ENCODE peak calls at places on chromosomes 11 and 22, in seven cellular contexts. T is heart left ventricle, B is heart right ventricle, W is left lung, X is AG04449, P is right lobe of liver, Q is epithelial cell of esophagus. J is an unnamed sample.

GRCh38 chr11:122360875-122361274 is 244.9 kb upstream of the BLID start:
- DNase-seq in Q (no peak), B (no peak), W (no peak), P (no peak), X (no peak), T (no peak), J (no peak)

GRCh38 chr11:76193219-76193618 is 13.1 kb downstream of the WNT11 start:
- DNase-seq in W (no peak), T (no peak), X (no peak), P (no peak), Q (no peak), B (no peak), J (no peak)

GRCh38 chr11:19370100-19370861 is 129.5 kb upstream of the E2F8 start:
- DNase-seq in X (no peak), P (no peak), W (no peak), T (peak), B (no peak), Q (peak), J (no peak)

GRCh38 chr11:102564110-102564509 is 33.6 kb upstream of the MMP7 start:
- DNase-seq in B (no peak), Q (peak), P (no peak), T (no peak), X (peak), W (no peak), J (peak)

GRCh38 chr11:129960216-129961214 is 42.1 kb downstream of the PRDM10 start:
- DNase-seq in P (no peak), Q (peak), B (no peak), X (peak), T (no peak), W (no peak), J (peak)

GRCh38 chr22:33969052-33969451 is 48.8 kb upstream of the LARGE1 start:
- DNase-seq in P (no peak), T (no peak), Q (peak), B (no peak), W (no peak), X (no peak), J (no peak)

GRCh38 chr22:35452351-35452781 is 52.4 kb downstream of the MCM5 start:
- DNase-seq in B (no peak), T (no peak), P (no peak), W (peak), Q (peak), X (no peak), J (no peak)

GRCh38 chr11:74037309-74037708 is 28.4 kb upstream of the UCP3 start:
- DNase-seq in W (no peak), B (no peak), X (no peak), Q (peak), P (no peak), T (no peak), J (no peak)

GRCh38 chr11:130911306-130911705 is 5.0 kb downstream of the SNX19 start:
- DNase-seq in W (no peak), P (no peak), T (no peak), Q (no peak), X (no peak), B (no peak), J (no peak)

GRCh38 chr22:31451709-31452571 is 37.7 kb downstream of the EIF4ENIF1 start:
- DNase-seq in X (peak), T (no peak), P (no peak), B (no peak), Q (peak), W (no peak), J (peak)

GRCh38 chr11:117823941-117824420 is 563 bp downstream of the FXYD2 start:
- DNase-seq in X (no peak), P (peak), Q (no peak), T (peak), W (peak), B (peak), J (no peak)

GRCh38 chr22:32736746-32737145 is 64.8 kb upstream of the TIMP3 start:
- DNase-seq in B (no peak), W (no peak), P (no peak), T (no peak), Q (no peak), X (no peak), J (no peak)

GRCh38 chr11:32949739-32950138 is 57.1 kb downstream of the QSER1 start:
- DNase-seq in Q (no peak), P (no peak), X (no peak), B (no peak), T (no peak), W (no peak), J (no peak)

GRCh38 chr11:10443721-10444120 is 11.3 kb upstream of the AMPD3 start:
- DNase-seq in Q (no peak), W (no peak), T (no peak), B (no peak), X (no peak), P (no peak), J (no peak)

GRCh38 chr11:114399490-114399889 is 821 bp downstream of the C11orf71 start:
- DNase-seq in W (no peak), P (no peak), X (no peak), B (no peak), Q (no peak), T (no peak), J (no peak)

GRCh38 chr11:27914080-27914479 is 193.9 kb downstream of the KIF18A start:
- DNase-seq in W (no peak), X (no peak), Q (peak), T (no peak), B (no peak), P (no peak), J (no peak)

GRCh38 chr22:38982008-38982927 is at the start of gene APOBEC3B:
- DNase-seq in P (peak), W (peak), B (peak), T (peak), X (peak), Q (peak), J (peak)

GRCh38 chr22:26658161-26658560 is 773 bp downstream of the MIAT start:
- DNase-seq in T (no peak), W (no peak), B (no peak), X (no peak), Q (no peak), P (no peak), J (no peak)
- H3K4me3 ChIP-seq in T (peak), W (peak), B (peak), X (peak), Q (no peak), P (no peak), J (peak)

GRCh38 chr22:44360686-44361381 is 48.1 kb upstream of the SHISAL1 start:
- DNase-seq in X (no peak), B (peak), P (peak), Q (peak), W (peak), T (peak), J (peak)
- TF ChIP-seq CTCF in X (peak), B (peak), P (no peak), Q (peak), W (no peak), T (no peak), J (peak)

GRCh38 chr11:94870422-94870821 is 102.3 kb downstream of the AMOTL1 start:
- DNase-seq in T (no peak), W (no peak), P (no peak), B (no peak), X (no peak), Q (no peak), J (no peak)

GRCh38 chr11:94871491-94872185 is 101.7 kb downstream of the CWC15 start:
- DNase-seq in X (no peak), W (no peak), Q (no peak), B (no peak), T (no peak), P (no peak), J (no peak)

GRCh38 chr11:94868468-94868867 is 100.3 kb downstream of the AMOTL1 start:
- DNase-seq in P (no peak), Q (no peak), W (no peak), X (no peak), T (no peak), B (no peak), J (no peak)

GRCh38 chr11:94866936-94867795 is 99.0 kb downstream of the AMOTL1 start:
- DNase-seq in X (no peak), W (no peak), P (no peak), T (no peak), Q (no peak), B (no peak), J (no peak)

GRCh38 chr11:94869186-94869585 is 101.0 kb downstream of the AMOTL1 start:
- DNase-seq in T (no peak), W (no peak), Q (no peak), X (no peak), P (no peak), B (no peak), J (no peak)
- H3K4me3 ChIP-seq in T (no peak), W (no peak), Q (no peak), X (no peak), P (no peak), B (no peak), J (no peak)

DNA sequence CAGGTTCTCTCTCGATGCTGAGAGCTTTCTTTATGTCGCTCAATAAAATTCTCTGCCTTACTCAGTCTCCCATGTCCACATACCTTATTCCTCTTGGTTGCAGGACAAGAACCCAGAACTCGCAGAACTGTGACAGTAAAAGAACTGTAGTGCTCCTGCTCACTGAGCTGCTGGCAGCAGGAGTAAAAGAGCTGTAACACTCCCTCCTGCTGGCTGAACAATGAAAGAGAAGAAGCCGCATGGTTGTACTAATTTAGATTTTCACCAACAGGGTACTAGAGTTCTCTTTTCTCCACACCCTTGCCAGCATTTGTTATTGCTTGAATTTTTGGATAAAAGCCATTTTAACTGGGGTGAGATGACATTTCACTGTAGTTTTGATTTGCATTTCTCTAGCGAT is 433.2 kb downstream of the GUCY1A2 start:
- DNase-seq in Q (peak), W (no peak), X (peak), T (no peak), P (no peak), B (no peak), J (no peak)
- TF ChIP-seq CTCF in Q (peak), W (no peak), X (peak), T (no peak), P (no peak), B (no peak), J (peak)

DNA sequence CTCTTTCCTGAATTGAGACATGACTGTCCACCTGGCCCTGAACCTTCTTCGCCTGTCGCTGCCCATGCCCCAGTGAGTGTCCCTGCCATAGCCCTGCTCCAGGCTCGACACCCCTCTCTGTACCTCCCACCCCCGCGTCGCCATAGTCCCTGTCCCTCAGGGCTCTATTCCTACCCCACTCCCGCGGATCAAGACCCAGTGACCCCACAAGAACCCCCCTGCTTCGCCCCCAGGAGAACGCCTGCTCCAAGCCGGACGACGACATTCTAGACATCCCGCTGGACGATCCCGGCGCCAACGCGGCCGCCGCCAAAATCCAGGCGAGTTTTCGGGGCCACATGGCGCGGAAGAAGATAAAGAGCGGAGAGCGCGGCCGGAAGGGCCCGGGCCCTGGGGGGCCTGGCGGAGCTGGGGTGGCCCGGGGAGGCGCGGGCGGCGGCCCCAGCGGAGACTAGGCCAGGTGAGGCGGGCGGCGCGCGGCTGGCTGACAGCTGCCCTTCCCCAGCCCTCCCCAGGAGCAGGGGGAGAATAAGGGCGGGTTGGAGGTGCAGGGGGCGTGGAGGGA is 5.6 kb downstream of the NRGN start:
- DNase-seq in T (no peak), W (no peak), P (no peak), Q (no peak), B (no peak), X (no peak), J (no peak)
- H3K4me3 ChIP-seq in T (no peak), W (peak), P (no peak), Q (peak), B (no peak), X (peak), J (no peak)

GRCh38 chr11:119056397-119056999 is 507 bp downstream of the HYOU1 start:
- DNase-seq in P (peak), X (no peak), W (peak), B (peak), T (peak), Q (peak), J (no peak)

GRCh38 chr11:119054418-119054817 is 2.6 kb downstream of the HYOU1 start:
- DNase-seq in P (no peak), W (no peak), Q (no peak), B (no peak), X (no peak), T (no peak), J (no peak)

GRCh38 chr11:119052163-119052814 is 4.7 kb downstream of the HYOU1 start:
- DNase-seq in W (no peak), P (no peak), X (no peak), T (no peak), Q (peak), B (no peak), J (no peak)

GRCh38 chr11:119057000-119057769 is at the start of gene HYOU1:
- DNase-seq in W (peak), X (peak), T (peak), Q (peak), P (peak), B (peak), J (peak)

DNA sequence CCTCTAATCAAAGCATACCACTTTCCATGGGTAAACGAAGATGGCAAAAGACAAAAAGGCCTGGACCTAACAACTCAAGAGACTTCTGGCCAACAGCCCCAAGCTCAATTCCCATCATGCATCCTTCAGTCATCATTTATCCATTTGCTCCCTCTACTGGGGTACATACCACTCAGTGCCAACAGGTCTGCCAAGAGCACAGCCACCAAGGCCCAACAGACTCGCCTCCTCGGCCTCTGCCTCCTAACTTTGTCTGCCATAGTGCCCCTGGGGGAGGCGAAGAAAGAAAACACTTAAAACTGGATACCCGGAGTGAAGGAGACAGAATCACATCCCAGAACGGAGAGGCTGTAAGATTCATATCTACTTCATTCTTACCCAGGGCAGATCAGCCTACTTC is 1.1 kb downstream of the HYOU1 start:
- DNase-seq in P (no peak), B (no peak), T (no peak), Q (peak), W (no peak), X (no peak), J (no peak)
- TF ChIP-seq CTCF in P (no peak), B (no peak), T (no peak), Q (no peak), W (no peak), X (peak), J (no peak)

DNA sequence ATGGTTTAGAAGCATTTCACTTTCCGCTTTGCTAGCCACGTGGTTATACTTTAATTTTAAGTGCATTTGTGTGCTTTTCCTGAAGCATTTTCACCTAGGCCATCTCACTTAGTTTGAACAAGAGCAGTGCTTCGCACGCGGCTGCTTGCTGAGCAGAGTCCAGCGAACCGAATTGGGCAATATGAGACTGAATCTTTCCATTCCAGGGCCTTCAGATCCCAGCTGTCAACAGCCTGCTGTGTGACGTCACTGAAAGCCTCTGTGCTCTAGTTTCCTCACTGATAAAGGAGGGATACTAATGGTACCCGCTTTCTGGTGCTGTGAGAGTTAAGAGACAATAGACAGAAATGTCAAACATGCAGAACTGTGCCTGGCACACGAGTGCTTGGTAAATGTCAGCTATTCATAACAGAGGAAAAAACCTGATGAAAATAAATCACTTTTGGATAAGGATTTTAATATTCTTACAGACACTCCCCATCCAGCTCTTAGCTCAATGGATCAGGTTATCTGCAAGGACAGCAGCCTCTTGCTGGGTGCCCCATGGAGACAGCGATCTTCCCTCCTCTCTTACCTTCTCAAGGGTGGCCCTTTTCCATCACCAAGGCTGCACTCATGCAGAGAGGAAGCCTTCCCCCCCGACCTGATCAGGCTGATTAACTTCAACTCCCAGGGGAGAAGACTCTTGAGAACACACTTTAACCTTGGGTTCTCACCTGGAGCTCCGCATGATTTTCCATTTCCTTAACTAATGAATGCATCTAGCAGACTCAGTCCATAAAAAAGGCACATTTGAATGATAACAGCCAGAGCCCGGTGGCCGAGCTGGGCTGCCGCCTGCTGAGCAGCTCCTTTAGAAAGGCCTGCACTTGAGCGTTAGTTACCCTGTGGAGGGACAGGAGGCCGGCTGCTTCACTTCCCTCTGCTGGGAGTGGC is 3.5 kb upstream of the GLB1L3 start:
- DNase-seq in T (no peak), W (no peak), B (no peak), Q (no peak), X (no peak), P (peak), J (no peak)
- H3K4me3 ChIP-seq in T (no peak), W (no peak), B (no peak), Q (no peak), X (no peak), P (no peak), J (no peak)

J was measured in BJ.